ENCODE peak calls at places on chromosome 18, in six cellular contexts. G is HepG2, C is K562, A is GM12878, M is H1, B is GM12892. I is an unnamed sample.
A peak's percentile ranks its signal among the peaks of the same experiment; 100 is the strongest.

GRCh38 chr18:76447268-76447890 is 47.7 kb downstream of the ZNF516 start:
- DNase-seq in G (no peak), C (no peak), A (no peak), M (no peak), B (no peak), I (no peak)

GRCh38 chr18:52888014-52888413 is 548.0 kb downstream of the DCC start:
- DNase-seq in G (no peak), C (no peak), A (no peak), M (no peak), B (no peak), I (no peak)

GRCh38 chr18:57655740-57656139 is 34.1 kb upstream of the NARS1 start:
- DNase-seq in G (no peak), C (no peak), A (no peak), M (no peak), B (no peak), I (no peak)

GRCh38 chr18:61738488-61738887 is 154.3 kb downstream of the RNF152 start:
- DNase-seq in G (no peak), C (no peak), A (no peak), M (no peak), B (no peak), I (no peak)

GRCh38 chr18:2173464-2173863 is 397.8 kb downstream of the METTL4 start:
- DNase-seq in G (no peak), C (no peak), A (no peak), M (no peak), B (no peak), I (no peak)

GRCh38 chr18:23324056-23324811 is 128.9 kb upstream of the RIOK3 start:
- DNase-seq in G (peak; percentile 7), C (no peak), A (no peak), M (no peak), B (no peak), I (no peak)

GRCh38 chr18:55136864-55137263 is 177.6 kb upstream of the CCDC68 start:
- DNase-seq in G (no peak), C (no peak), A (no peak), M (no peak), B (no peak), I (no peak)

GRCh38 chr18:62621546-62621945 is 93.8 kb upstream of the PHLPP1 start:
- DNase-seq in G (no peak), C (no peak), A (no peak), M (no peak), B (no peak), I (no peak)

GRCh38 chr18:48934708-48935432 is 15.9 kb downstream of the SMAD7 start:
- DNase-seq in G (no peak), C (no peak), A (peak; percentile 71), M (no peak), B (no peak), I (no peak)
- TF ChIP-seq POLR2A in G (no peak), C (no peak), A (peak; percentile 62), M (no peak), B (no peak), I (no peak)

GRCh38 chr18:50711401-50711800 is 108.4 kb downstream of the MRO start:
- DNase-seq in G (no peak), C (no peak), A (no peak), M (no peak), B (no peak), I (no peak)
- TF ChIP-seq TAF1 in G (no peak), C (no peak), A (no peak), M (no peak), B (no peak), I (no peak)

GRCh38 chr18:50266248-50266704 is at the start of gene CFAP53:
- DNase-seq in G (peak; percentile 81), C (no peak), A (peak; percentile 57), M (peak; percentile 91), B (peak; percentile 90), I (peak; percentile 94)
- TF ChIP-seq POLR2A in G (no peak), C (no peak), A (peak; percentile 64), M (no peak), B (peak; percentile 60), I (no peak)

DNA sequence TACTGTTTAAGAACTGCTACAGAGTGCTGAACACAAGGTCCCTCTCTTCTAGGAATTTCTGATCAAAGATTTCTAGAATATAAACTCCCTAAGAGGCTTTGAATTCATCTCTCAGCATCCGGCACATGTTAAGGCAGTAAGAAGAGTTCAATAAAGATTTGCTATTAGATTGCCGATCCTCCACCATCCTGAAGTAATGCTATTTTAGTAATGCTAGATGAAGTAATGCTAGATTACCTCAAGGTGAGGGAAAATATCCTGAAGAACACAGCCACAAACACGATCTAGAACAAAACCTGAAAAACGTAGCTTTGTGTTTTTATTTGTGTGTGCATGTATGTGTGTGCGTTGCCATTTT is 919 bp upstream of the MYL12B start:
- DNase-seq in G (no peak), C (no peak), A (no peak), M (no peak), B (no peak), I (no peak)
- TF ChIP-seq TAF1 in G (no peak), C (no peak), A (no peak), M (no peak), B (no peak), I (no peak)

DNA sequence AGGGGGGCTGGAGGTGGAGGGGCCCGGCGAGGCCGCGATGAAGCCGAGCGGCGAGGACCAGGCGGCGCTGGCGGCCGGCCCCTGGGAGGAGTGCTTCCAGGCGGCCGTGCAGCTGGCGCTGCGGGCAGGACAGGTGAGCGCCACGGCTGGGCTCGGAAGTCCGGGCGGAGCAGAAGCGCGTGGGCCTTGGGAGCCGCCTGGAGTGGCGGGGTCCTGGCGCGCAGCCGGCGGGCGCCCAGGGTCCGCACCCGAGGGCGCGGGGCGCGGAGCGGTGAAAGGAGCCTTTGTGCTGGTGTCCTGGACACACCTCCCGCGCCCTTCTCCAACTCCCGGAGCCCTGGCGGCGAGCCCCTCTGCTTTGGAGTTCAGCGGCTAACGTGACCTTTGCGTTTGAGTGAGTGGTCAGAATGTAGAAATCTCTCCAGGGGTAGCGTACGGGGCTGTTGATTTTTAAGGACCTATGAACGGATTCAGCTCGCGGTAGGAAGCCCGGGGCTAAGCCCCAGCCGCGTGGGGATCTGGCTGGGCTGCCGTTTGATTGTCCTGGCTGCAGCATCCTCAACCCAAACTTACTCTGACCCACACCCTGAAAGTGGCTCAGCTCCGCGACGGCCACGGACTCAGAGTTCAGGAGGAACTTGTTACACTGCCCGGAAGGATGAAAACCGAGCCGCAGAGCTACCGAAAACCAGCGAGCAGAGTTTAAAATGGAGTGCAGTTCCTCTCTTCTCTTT is 493 bp downstream of the IMPA2 start:
- DNase-seq in G (peak; percentile 92), C (no peak), A (no peak), M (peak; percentile 62), B (no peak), I (no peak)
- TF ChIP-seq POLR2A in G (peak; percentile 75), C (no peak), A (no peak), M (no peak), B (no peak), I (no peak)

GRCh38 chr18:43883886-43884285 is 606.6 kb upstream of the SYT4 start:
- DNase-seq in G (no peak), C (no peak), A (no peak), M (no peak), B (no peak), I (no peak)

GRCh38 chr18:43882358-43882757 is 605.1 kb upstream of the SYT4 start:
- DNase-seq in G (no peak), C (no peak), A (no peak), M (no peak), B (no peak), I (no peak)

GRCh38 chr18:43887491-43887890 is 610.2 kb upstream of the SYT4 start:
- DNase-seq in G (no peak), C (no peak), A (no peak), M (no peak), B (no peak), I (no peak)

GRCh38 chr18:43888601-43889000 is 611.3 kb upstream of the SYT4 start:
- DNase-seq in G (no peak), C (no peak), A (no peak), M (no peak), B (no peak), I (no peak)

DNA sequence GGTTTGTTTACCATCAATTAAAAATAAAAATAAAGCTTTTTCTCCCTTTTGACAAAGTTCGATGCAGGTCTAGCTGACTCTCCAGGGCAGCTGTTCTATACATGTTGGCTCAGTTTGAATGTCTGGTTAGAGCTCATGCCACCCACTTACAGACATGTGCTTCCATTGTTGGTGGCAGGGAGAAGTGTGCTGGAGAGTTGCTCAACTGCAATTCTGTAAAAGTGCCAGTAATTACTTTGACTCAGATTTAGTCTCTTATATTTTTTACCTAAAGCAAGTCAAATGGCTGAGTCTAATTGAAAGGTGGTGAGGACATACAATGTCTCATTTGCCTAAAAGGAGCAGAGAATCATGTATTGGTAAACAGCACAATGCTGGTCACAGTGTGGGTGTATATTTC is 609.1 kb upstream of the SYT4 start:
- DNase-seq in G (no peak), C (no peak), A (no peak), M (no peak), B (no peak), I (no peak)
- TF ChIP-seq TAF1 in G (no peak), C (no peak), A (no peak), M (no peak), B (no peak), I (no peak)

DNA sequence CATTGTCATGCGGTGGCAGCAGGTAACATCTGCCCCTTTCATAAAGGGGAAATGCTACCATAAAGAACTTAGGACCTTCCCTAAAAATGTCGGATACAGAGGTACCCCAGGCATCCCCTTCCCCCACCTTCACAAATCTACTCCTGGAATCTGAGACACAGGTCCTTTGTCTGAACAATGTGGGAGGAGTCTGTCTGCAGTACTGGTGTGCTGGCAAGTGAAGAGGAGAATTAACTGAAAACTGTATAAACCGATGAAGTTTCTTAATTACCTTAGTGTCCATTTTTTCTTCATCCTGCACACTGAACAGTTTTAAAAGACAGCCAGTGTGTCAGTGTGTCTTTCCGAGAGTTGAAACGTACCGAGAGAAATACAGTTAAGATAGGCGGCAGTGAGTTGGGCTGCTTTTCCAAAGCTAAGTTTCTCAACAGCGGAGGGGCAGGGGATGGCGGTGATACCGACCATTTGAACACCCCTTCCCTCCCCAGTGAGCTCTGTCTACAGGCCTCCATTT is 1.8 kb downstream of the MEX3C start:
- DNase-seq in G (peak; percentile 87), C (peak; percentile 7), A (no peak), M (peak; percentile 48), B (no peak), I (no peak)
- TF ChIP-seq POLR2A in G (peak; percentile 64), C (no peak), A (no peak), M (no peak), B (no peak), I (no peak)

GRCh38 chr18:48659188-48660009 is 120.6 kb downstream of the CTIF start:
- DNase-seq in G (no peak), C (no peak), A (no peak), M (no peak), B (no peak), I (no peak)
- TF ChIP-seq TAF1 in G (no peak), C (no peak), A (no peak), M (no peak), B (no peak), I (no peak)

GRCh38 chr18:6058941-6059340 is 163.6 kb upstream of the TMEM200C start:
- DNase-seq in G (peak; percentile 9), C (no peak), A (no peak), M (no peak), B (no peak), I (no peak)

GRCh38 chr18:6057604-6058003 is 162.3 kb upstream of the TMEM200C start:
- DNase-seq in G (no peak), C (no peak), A (no peak), M (no peak), B (no peak), I (no peak)

GRCh38 chr18:6054443-6054842 is 159.1 kb upstream of the TMEM200C start:
- DNase-seq in G (no peak), C (no peak), A (no peak), M (no peak), B (no peak), I (no peak)

GRCh38 chr18:6055711-6056110 is 160.4 kb upstream of the TMEM200C start:
- DNase-seq in G (no peak), C (no peak), A (no peak), M (no peak), B (no peak), I (no peak)

GRCh38 chr18:6056171-6056932 is 161.0 kb upstream of the TMEM200C start:
- DNase-seq in G (peak; percentile 57), C (no peak), A (no peak), M (no peak), B (peak; percentile 3), I (no peak)
- TF ChIP-seq POLR2A in G (no peak), C (no peak), A (no peak), M (no peak), B (no peak), I (no peak)